ENCODE peak calls at places on chromosomes 3 and 15, in ten cellular contexts. One of them, this sample, is unnamed.

GRCh38 chr15:78979456-78980320 is 34.8 kb upstream of the CTSH start:
- DNase-seq in coronary artery: no peak
- DNase-seq in WTC11: peak; percentile 71
- DNase-seq in choroid plexus epithelial cell: peak; percentile 90
- DNase-seq in mesothelial cell of epicardium: peak; percentile 72
- DNase-seq in natural killer cell: no peak
- DNase-seq in sigmoid colon: peak; percentile 82
- DNase-seq in neural crest cell: peak; percentile 48
- DNase-seq in kidney epithelial cell: no peak
- DNase-seq in AG04450: peak; percentile 37
- DNase-seq in this sample: peak; percentile 76

GRCh38 chr3:37973250-37974054 is 17.1 kb upstream of the VILL start:
- DNase-seq in coronary artery: no peak
- DNase-seq in WTC11: no peak
- DNase-seq in choroid plexus epithelial cell: peak; percentile 35
- DNase-seq in mesothelial cell of epicardium: no peak
- DNase-seq in natural killer cell: no peak
- DNase-seq in sigmoid colon: peak; percentile 84
- DNase-seq in neural crest cell: no peak
- DNase-seq in kidney epithelial cell: no peak
- DNase-seq in AG04450: peak; percentile 18
- DNase-seq in this sample: no peak

GRCh38 chr15:99425666-99426301 is 140.0 kb upstream of the MEF2A start:
- DNase-seq in coronary artery: no peak
- DNase-seq in WTC11: no peak
- DNase-seq in choroid plexus epithelial cell: peak; percentile 28
- DNase-seq in mesothelial cell of epicardium: no peak
- DNase-seq in natural killer cell: no peak
- DNase-seq in sigmoid colon: peak; percentile 61
- DNase-seq in neural crest cell: no peak
- DNase-seq in kidney epithelial cell: no peak
- DNase-seq in AG04450: no peak
- DNase-seq in this sample: no peak

GRCh38 chr3:29164825-29165224 is 116.0 kb upstream of the RBMS3 start:
- DNase-seq in coronary artery: no peak
- DNase-seq in WTC11: no peak
- DNase-seq in choroid plexus epithelial cell: no peak
- DNase-seq in mesothelial cell of epicardium: no peak
- DNase-seq in natural killer cell: no peak
- DNase-seq in sigmoid colon: no peak
- DNase-seq in neural crest cell: no peak
- DNase-seq in kidney epithelial cell: no peak
- DNase-seq in AG04450: no peak
- DNase-seq in this sample: no peak

GRCh38 chr3:111210003-111210699 is 138.5 kb downstream of the NECTIN3 start:
- DNase-seq in coronary artery: no peak
- DNase-seq in WTC11: no peak
- DNase-seq in choroid plexus epithelial cell: peak; percentile 79
- DNase-seq in mesothelial cell of epicardium: no peak
- DNase-seq in natural killer cell: no peak
- DNase-seq in sigmoid colon: no peak
- DNase-seq in neural crest cell: no peak
- DNase-seq in kidney epithelial cell: no peak
- DNase-seq in AG04450: no peak
- DNase-seq in this sample: peak; percentile 85

GRCh38 chr3:16101295-16102186 is 72.9 kb upstream of the GALNT15 start:
- DNase-seq in coronary artery: no peak
- DNase-seq in WTC11: no peak
- DNase-seq in choroid plexus epithelial cell: no peak
- DNase-seq in mesothelial cell of epicardium: no peak
- DNase-seq in natural killer cell: no peak
- DNase-seq in sigmoid colon: no peak
- DNase-seq in neural crest cell: no peak
- DNase-seq in kidney epithelial cell: no peak
- DNase-seq in AG04450: no peak
- DNase-seq in this sample: peak; percentile 16

GRCh38 chr3:142976621-142977398 is 13.3 kb upstream of the PAQR9 start:
- DNase-seq in coronary artery: no peak
- DNase-seq in WTC11: no peak
- DNase-seq in choroid plexus epithelial cell: peak; percentile 95
- DNase-seq in mesothelial cell of epicardium: no peak
- DNase-seq in natural killer cell: no peak
- DNase-seq in sigmoid colon: peak; percentile 78
- DNase-seq in neural crest cell: peak; percentile 18
- DNase-seq in kidney epithelial cell: peak; percentile 93
- DNase-seq in AG04450: peak; percentile 85
- DNase-seq in this sample: peak; percentile 92

GRCh38 chr3:87270908-87271727 is 5.3 kb downstream of the POU1F1 start:
- DNase-seq in coronary artery: no peak
- DNase-seq in WTC11: no peak
- DNase-seq in choroid plexus epithelial cell: no peak
- DNase-seq in mesothelial cell of epicardium: no peak
- DNase-seq in natural killer cell: no peak
- DNase-seq in sigmoid colon: no peak
- DNase-seq in neural crest cell: no peak
- DNase-seq in kidney epithelial cell: no peak
- DNase-seq in AG04450: no peak
- DNase-seq in this sample: no peak

GRCh38 chr3:50632450-50632849 is 15.5 kb downstream of the MAPKAPK3 start:
- DNase-seq in coronary artery: no peak
- DNase-seq in WTC11: no peak
- DNase-seq in choroid plexus epithelial cell: no peak
- DNase-seq in mesothelial cell of epicardium: no peak
- DNase-seq in natural killer cell: no peak
- DNase-seq in sigmoid colon: no peak
- DNase-seq in neural crest cell: no peak
- DNase-seq in kidney epithelial cell: no peak
- DNase-seq in AG04450: no peak
- DNase-seq in this sample: peak; percentile 58

GRCh38 chr3:20575153-20575552 is 389.1 kb upstream of the SGO1 start:
- DNase-seq in coronary artery: no peak
- DNase-seq in WTC11: no peak
- DNase-seq in choroid plexus epithelial cell: peak; percentile 51
- DNase-seq in mesothelial cell of epicardium: no peak
- DNase-seq in natural killer cell: no peak
- DNase-seq in sigmoid colon: no peak
- DNase-seq in neural crest cell: no peak
- DNase-seq in kidney epithelial cell: no peak
- DNase-seq in AG04450: peak; percentile 16
- DNase-seq in this sample: peak; percentile 92

GRCh38 chr15:75198560-75199346 is 2.9 kb upstream of the C15orf39 start:
- DNase-seq in coronary artery: no peak
- DNase-seq in WTC11: no peak
- DNase-seq in choroid plexus epithelial cell: peak; percentile 75
- DNase-seq in mesothelial cell of epicardium: no peak
- DNase-seq in natural killer cell: peak; percentile 40
- DNase-seq in sigmoid colon: no peak
- DNase-seq in neural crest cell: no peak
- DNase-seq in kidney epithelial cell: no peak
- DNase-seq in AG04450: no peak
- DNase-seq in this sample: peak; percentile 42

GRCh38 chr3:50478051-50478450 is 25.4 kb downstream of the CACNA2D2 start:
- DNase-seq in coronary artery: no peak
- DNase-seq in WTC11: no peak
- DNase-seq in choroid plexus epithelial cell: no peak
- DNase-seq in mesothelial cell of epicardium: no peak
- DNase-seq in natural killer cell: no peak
- DNase-seq in sigmoid colon: no peak
- DNase-seq in neural crest cell: peak; percentile 37
- DNase-seq in kidney epithelial cell: no peak
- DNase-seq in AG04450: no peak
- DNase-seq in this sample: no peak

GRCh38 chr3:9403463-9403862 is 6.0 kb downstream of the SETD5 start:
- DNase-seq in coronary artery: no peak
- DNase-seq in WTC11: no peak
- DNase-seq in choroid plexus epithelial cell: no peak
- DNase-seq in mesothelial cell of epicardium: no peak
- DNase-seq in natural killer cell: no peak
- DNase-seq in sigmoid colon: no peak
- DNase-seq in neural crest cell: no peak
- DNase-seq in kidney epithelial cell: no peak
- DNase-seq in AG04450: no peak
- DNase-seq in this sample: no peak
- TF ChIP-seq CTCF in coronary artery: no peak
- TF ChIP-seq CTCF in WTC11: no peak
- TF ChIP-seq CTCF in choroid plexus epithelial cell: no peak
- TF ChIP-seq CTCF in mesothelial cell of epicardium: no peak
- TF ChIP-seq CTCF in natural killer cell: no peak
- TF ChIP-seq CTCF in sigmoid colon: no peak
- TF ChIP-seq CTCF in neural crest cell: no peak
- TF ChIP-seq CTCF in kidney epithelial cell: no peak
- TF ChIP-seq CTCF in AG04450: no peak
- TF ChIP-seq CTCF in this sample: no peak

DNA sequence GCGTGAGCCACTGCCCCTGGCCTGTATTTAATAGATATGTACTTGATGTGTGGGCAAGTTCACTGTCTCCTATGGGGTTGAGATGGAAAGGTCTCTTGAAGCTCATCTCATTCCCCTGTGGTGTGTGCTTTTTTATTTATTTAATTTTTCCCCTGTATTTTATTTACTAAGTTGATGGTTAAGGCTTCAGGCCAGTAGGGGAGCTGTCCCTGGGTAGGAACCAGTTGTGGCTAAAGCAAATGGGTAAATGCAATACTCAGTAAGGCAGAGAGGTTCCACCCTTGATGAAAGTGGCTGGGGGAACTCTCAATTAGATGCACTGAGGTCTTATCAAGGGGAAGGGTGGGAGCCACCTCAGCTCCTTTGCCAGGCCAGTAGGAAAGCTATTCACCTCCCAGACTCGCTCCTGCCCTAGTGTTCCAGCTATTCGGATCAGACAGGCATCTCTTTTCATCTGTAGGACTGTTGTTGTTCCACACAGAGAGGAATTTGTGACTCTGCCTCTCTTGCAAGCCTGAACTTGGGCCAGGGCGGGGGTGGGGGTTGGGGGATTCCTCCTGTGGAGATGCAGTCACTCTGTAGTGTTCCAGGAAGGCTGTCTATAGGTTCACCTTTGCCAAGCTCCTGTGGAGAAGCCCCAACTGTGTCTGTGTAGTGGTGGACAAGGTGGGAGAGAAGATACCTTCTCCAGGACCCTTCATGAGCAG is 26.1 kb downstream of the PCCB start:
- DNase-seq in coronary artery: no peak
- DNase-seq in WTC11: no peak
- DNase-seq in choroid plexus epithelial cell: peak; percentile 31
- DNase-seq in mesothelial cell of epicardium: no peak
- DNase-seq in natural killer cell: no peak
- DNase-seq in sigmoid colon: no peak
- DNase-seq in neural crest cell: no peak
- DNase-seq in kidney epithelial cell: no peak
- DNase-seq in AG04450: no peak
- DNase-seq in this sample: no peak
- TF ChIP-seq CTCF in coronary artery: no peak
- TF ChIP-seq CTCF in WTC11: no peak
- TF ChIP-seq CTCF in choroid plexus epithelial cell: peak; percentile 53
- TF ChIP-seq CTCF in mesothelial cell of epicardium: no peak
- TF ChIP-seq CTCF in natural killer cell: no peak
- TF ChIP-seq CTCF in sigmoid colon: no peak
- TF ChIP-seq CTCF in neural crest cell: no peak
- TF ChIP-seq CTCF in kidney epithelial cell: no peak
- TF ChIP-seq CTCF in AG04450: peak; percentile 25
- TF ChIP-seq CTCF in this sample: peak; percentile 35

DNA sequence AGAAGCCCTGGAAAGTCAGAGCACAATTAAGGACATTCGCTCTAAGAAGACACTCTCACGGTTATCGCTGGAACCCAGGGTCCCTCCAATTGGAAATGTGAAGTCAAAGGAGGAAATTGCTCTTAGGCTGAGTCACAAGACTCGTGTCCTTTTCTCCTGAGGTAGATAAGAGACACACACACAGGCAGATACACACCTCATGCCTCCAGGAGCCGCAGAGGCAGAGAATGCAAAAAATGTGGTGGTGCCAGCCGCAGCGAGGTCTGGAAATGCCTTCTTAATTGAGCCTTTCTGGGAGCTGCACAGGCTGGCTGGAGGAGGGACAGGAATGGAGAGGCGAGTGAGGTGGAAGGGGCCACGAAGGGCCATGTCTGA is 189.3 kb downstream of the OPA1 start:
- DNase-seq in coronary artery: no peak
- DNase-seq in WTC11: no peak
- DNase-seq in choroid plexus epithelial cell: peak; percentile 30
- DNase-seq in mesothelial cell of epicardium: peak; percentile 73
- DNase-seq in natural killer cell: no peak
- DNase-seq in sigmoid colon: no peak
- DNase-seq in neural crest cell: no peak
- DNase-seq in kidney epithelial cell: peak; percentile 93
- DNase-seq in AG04450: no peak
- DNase-seq in this sample: no peak
- TF ChIP-seq CTCF in coronary artery: no peak
- TF ChIP-seq CTCF in WTC11: no peak
- TF ChIP-seq CTCF in choroid plexus epithelial cell: no peak
- TF ChIP-seq CTCF in mesothelial cell of epicardium: no peak
- TF ChIP-seq CTCF in natural killer cell: no peak
- TF ChIP-seq CTCF in sigmoid colon: no peak
- TF ChIP-seq CTCF in neural crest cell: no peak
- TF ChIP-seq CTCF in kidney epithelial cell: no peak
- TF ChIP-seq CTCF in AG04450: no peak
- TF ChIP-seq CTCF in this sample: no peak

GRCh38 chr3:33030802-33031201 is 66.1 kb downstream of the GLB1 start:
- DNase-seq in coronary artery: no peak
- DNase-seq in WTC11: no peak
- DNase-seq in choroid plexus epithelial cell: no peak
- DNase-seq in mesothelial cell of epicardium: no peak
- DNase-seq in natural killer cell: no peak
- DNase-seq in sigmoid colon: no peak
- DNase-seq in neural crest cell: no peak
- DNase-seq in kidney epithelial cell: no peak
- DNase-seq in AG04450: no peak
- DNase-seq in this sample: no peak
- TF ChIP-seq CTCF in coronary artery: no peak
- TF ChIP-seq CTCF in WTC11: no peak
- TF ChIP-seq CTCF in choroid plexus epithelial cell: no peak
- TF ChIP-seq CTCF in mesothelial cell of epicardium: no peak
- TF ChIP-seq CTCF in natural killer cell: no peak
- TF ChIP-seq CTCF in sigmoid colon: no peak
- TF ChIP-seq CTCF in neural crest cell: peak; percentile 30
- TF ChIP-seq CTCF in kidney epithelial cell: no peak
- TF ChIP-seq CTCF in AG04450: no peak
- TF ChIP-seq CTCF in this sample: no peak